ENCODE peak calls at places on chromosome 12, in five cellular contexts. One of them, this sample, is unnamed.

GRCh38 chr12:93536766-93537515 is 35.5 kb upstream of the SOCS2 start:
- DNase-seq in HL-60: no peak
- DNase-seq in body of pancreas: no peak
- DNase-seq in tibial artery: no peak
- DNase-seq in AG10803: peak; percentile 38
- DNase-seq in this sample: no peak

GRCh38 chr12:46368138-46368537 is 4.4 kb downstream of the SLC38A2 start:
- DNase-seq in HL-60: no peak
- DNase-seq in body of pancreas: no peak
- DNase-seq in tibial artery: no peak
- DNase-seq in AG10803: no peak
- DNase-seq in this sample: no peak

GRCh38 chr12:32847287-32847686 is 49.3 kb downstream of the PKP2 start:
- DNase-seq in HL-60: no peak
- DNase-seq in body of pancreas: no peak
- DNase-seq in tibial artery: no peak
- DNase-seq in AG10803: no peak
- DNase-seq in this sample: no peak

GRCh38 chr12:51717325-51717925 is 126.4 kb downstream of the SCN8A start:
- DNase-seq in HL-60: no peak
- DNase-seq in body of pancreas: no peak
- DNase-seq in tibial artery: no peak
- DNase-seq in AG10803: no peak
- DNase-seq in this sample: no peak

GRCh38 chr12:10705655-10706054 is 17.5 kb downstream of the YBX3 start:
- DNase-seq in HL-60: no peak
- DNase-seq in body of pancreas: no peak
- DNase-seq in tibial artery: no peak
- DNase-seq in AG10803: peak; percentile 80
- DNase-seq in this sample: peak; percentile 74

GRCh38 chr12:110270125-110270962 is 10.7 kb upstream of the ATP2A2 start:
- DNase-seq in HL-60: no peak
- DNase-seq in body of pancreas: peak; percentile 48
- DNase-seq in tibial artery: no peak
- DNase-seq in AG10803: peak; percentile 70
- DNase-seq in this sample: peak; percentile 81

GRCh38 chr12:18430425-18431048 is 169.2 kb downstream of the PIK3C2G start:
- DNase-seq in HL-60: peak; percentile 28
- DNase-seq in body of pancreas: peak; percentile 54
- DNase-seq in tibial artery: no peak
- DNase-seq in AG10803: peak; percentile 68
- DNase-seq in this sample: peak; percentile 71

GRCh38 chr12:39846971-39847661 is 227.5 kb upstream of the ABCD2 start:
- DNase-seq in HL-60: no peak
- DNase-seq in body of pancreas: no peak
- DNase-seq in tibial artery: no peak
- DNase-seq in AG10803: peak; percentile 42
- DNase-seq in this sample: peak; percentile 26

GRCh38 chr12:130131817-130132216 is 30.4 kb upstream of the FZD10 start:
- DNase-seq in HL-60: no peak
- DNase-seq in body of pancreas: no peak
- DNase-seq in tibial artery: no peak
- DNase-seq in AG10803: no peak
- DNase-seq in this sample: no peak

GRCh38 chr12:41983394-41983793 is 161.3 kb downstream of the GXYLT1 start:
- DNase-seq in HL-60: no peak
- DNase-seq in body of pancreas: no peak
- DNase-seq in tibial artery: no peak
- DNase-seq in AG10803: no peak
- DNase-seq in this sample: no peak

GRCh38 chr12:29893002-29893401 is 109.3 kb upstream of the TMTC1 start:
- DNase-seq in HL-60: no peak
- DNase-seq in body of pancreas: no peak
- DNase-seq in tibial artery: no peak
- DNase-seq in AG10803: no peak
- DNase-seq in this sample: no peak

GRCh38 chr12:94676011-94676709 is 25.8 kb upstream of the TMCC3 start:
- DNase-seq in HL-60: peak; percentile 87
- DNase-seq in body of pancreas: peak; percentile 30
- DNase-seq in tibial artery: peak; percentile 80
- DNase-seq in AG10803: no peak
- DNase-seq in this sample: no peak

GRCh38 chr12:7935773-7936581 is at the start of gene SLC2A3:
- DNase-seq in HL-60: peak; percentile 47
- DNase-seq in body of pancreas: peak; percentile 20
- DNase-seq in tibial artery: peak; percentile 57
- DNase-seq in AG10803: peak; percentile 95
- DNase-seq in this sample: peak; percentile 93

GRCh38 chr12:122227341-122227740 is 1.5 kb upstream of the DIABLO start:
- DNase-seq in HL-60: no peak
- DNase-seq in body of pancreas: no peak
- DNase-seq in tibial artery: no peak
- DNase-seq in AG10803: no peak
- DNase-seq in this sample: no peak

GRCh38 chr12:45214739-45215418 is 1.0 kb upstream of the ANO6 start:
- DNase-seq in HL-60: no peak
- DNase-seq in body of pancreas: no peak
- DNase-seq in tibial artery: no peak
- DNase-seq in AG10803: peak; percentile 47
- DNase-seq in this sample: peak; percentile 67

GRCh38 chr12:130815028-130815741 is 23.9 kb downstream of the STX2 start:
- DNase-seq in HL-60: no peak
- DNase-seq in body of pancreas: no peak
- DNase-seq in tibial artery: no peak
- DNase-seq in AG10803: no peak
- DNase-seq in this sample: no peak

GRCh38 chr12:109485201-109485600 is 7.8 kb downstream of the UBE3B start:
- DNase-seq in HL-60: no peak
- DNase-seq in body of pancreas: no peak
- DNase-seq in tibial artery: no peak
- DNase-seq in AG10803: no peak
- DNase-seq in this sample: no peak

GRCh38 chr12:118607831-118608230 is 231.5 kb downstream of the SUDS3 start:
- DNase-seq in HL-60: no peak
- DNase-seq in body of pancreas: no peak
- DNase-seq in tibial artery: no peak
- DNase-seq in AG10803: no peak
- DNase-seq in this sample: no peak
- H3K4me3 ChIP-seq in HL-60: no peak overlapping the region
- H3K4me3 ChIP-seq in body of pancreas: no peak overlapping the region
- H3K4me3 ChIP-seq in tibial artery: no peak overlapping the region
- H3K4me3 ChIP-seq in AG10803: no peak overlapping the region
- H3K4me3 ChIP-seq in this sample: no peak overlapping the region

GRCh38 chr12:67331828-67332227 is 62.7 kb downstream of the CAND1 start:
- DNase-seq in HL-60: no peak
- DNase-seq in body of pancreas: no peak
- DNase-seq in tibial artery: no peak
- DNase-seq in AG10803: no peak
- DNase-seq in this sample: no peak
- TF ChIP-seq CTCF in HL-60: no peak
- TF ChIP-seq CTCF in body of pancreas: no peak
- TF ChIP-seq CTCF in tibial artery: no peak
- TF ChIP-seq CTCF in AG10803: no peak
- TF ChIP-seq CTCF in this sample: no peak

GRCh38 chr12:14910090-14910915 is 24.6 kb upstream of the MGP start:
- DNase-seq in HL-60: no peak
- DNase-seq in body of pancreas: no peak
- DNase-seq in tibial artery: no peak
- DNase-seq in AG10803: no peak
- DNase-seq in this sample: peak; percentile 45

GRCh38 chr12:14904854-14905253 is 19.2 kb upstream of the MGP start:
- DNase-seq in HL-60: no peak
- DNase-seq in body of pancreas: no peak
- DNase-seq in tibial artery: no peak
- DNase-seq in AG10803: no peak
- DNase-seq in this sample: no peak

GRCh38 chr12:14905269-14906004 is 19.8 kb upstream of the MGP start:
- DNase-seq in HL-60: no peak
- DNase-seq in body of pancreas: peak; percentile 21
- DNase-seq in tibial artery: peak; percentile 35
- DNase-seq in AG10803: no peak
- DNase-seq in this sample: no peak

GRCh38 chr12:14906114-14906513 is 20.5 kb upstream of the MGP start:
- DNase-seq in HL-60: no peak
- DNase-seq in body of pancreas: no peak
- DNase-seq in tibial artery: no peak
- DNase-seq in AG10803: no peak
- DNase-seq in this sample: no peak

GRCh38 chr12:14907953-14908352 is 22.3 kb upstream of the MGP start:
- DNase-seq in HL-60: no peak
- DNase-seq in body of pancreas: no peak
- DNase-seq in tibial artery: no peak
- DNase-seq in AG10803: no peak
- DNase-seq in this sample: no peak
- H3K4me3 ChIP-seq in HL-60: no peak overlapping the region
- H3K4me3 ChIP-seq in body of pancreas: no peak overlapping the region
- H3K4me3 ChIP-seq in tibial artery: no peak overlapping the region
- H3K4me3 ChIP-seq in AG10803: no peak overlapping the region
- H3K4me3 ChIP-seq in this sample: no peak overlapping the region

GRCh38 chr12:131833896-131834641 is 5.9 kb downstream of the MMP17 start:
- DNase-seq in HL-60: no peak
- DNase-seq in body of pancreas: no peak
- DNase-seq in tibial artery: no peak
- DNase-seq in AG10803: no peak
- DNase-seq in this sample: peak; percentile 62
- TF ChIP-seq CTCF in HL-60: peak; percentile 9
- TF ChIP-seq CTCF in body of pancreas: no peak
- TF ChIP-seq CTCF in tibial artery: no peak
- TF ChIP-seq CTCF in AG10803: peak; percentile 48
- TF ChIP-seq CTCF in this sample: peak; percentile 68